ENCODE peak calls at places on chromosomes 4 and X, in five cellular contexts. One of them, this sample, is unnamed. For H3K27me3, the result is how much of the 10 kb centered on the place peaks cover.

GRCh38 chrX:10636337-10636736 is 16.0 kb upstream of the MID1 start:
- DNase-seq in suprapubic skin: no peak
- DNase-seq in astrocyte: no peak
- DNase-seq in cardiac muscle cell: peak
- DNase-seq in tibial nerve: peak
- DNase-seq in this sample: no peak

GRCh38 chrX:38163193-38163592 is 57.5 kb downstream of the SRPX start:
- DNase-seq in astrocyte: no peak
- DNase-seq in cardiac muscle cell: no peak
- DNase-seq in suprapubic skin: no peak
- DNase-seq in tibial nerve: no peak
- DNase-seq in this sample: no peak

GRCh38 chr4:121696140-121696640 is 590 bp downstream of the ANXA5 start:
- DNase-seq in astrocyte: peak
- DNase-seq in cardiac muscle cell: peak
- DNase-seq in suprapubic skin: peak
- DNase-seq in tibial nerve: peak
- DNase-seq in this sample: no peak

GRCh38 chr4:66647468-66647867 is 897.8 kb downstream of the CENPC start:
- DNase-seq in suprapubic skin: no peak
- DNase-seq in tibial nerve: no peak
- DNase-seq in astrocyte: no peak
- DNase-seq in cardiac muscle cell: no peak
- DNase-seq in this sample: no peak

GRCh38 chr4:1234296-1234695 is 14.6 kb downstream of the CTBP1 start:
- DNase-seq in tibial nerve: no peak
- DNase-seq in astrocyte: no peak
- DNase-seq in suprapubic skin: peak
- DNase-seq in cardiac muscle cell: no peak
- DNase-seq in this sample: no peak

GRCh38 chr4:147160908-147161513 is 215.3 kb upstream of the TTC29 start:
- DNase-seq in suprapubic skin: no peak
- DNase-seq in tibial nerve: peak
- DNase-seq in cardiac muscle cell: peak
- DNase-seq in astrocyte: peak
- DNase-seq in this sample: no peak

GRCh38 chrX:153878969-153879653 is 6.9 kb downstream of the L1CAM start:
- DNase-seq in suprapubic skin: no peak
- DNase-seq in astrocyte: no peak
- DNase-seq in cardiac muscle cell: peak
- DNase-seq in tibial nerve: no peak
- DNase-seq in this sample: no peak

GRCh38 chrX:18534949-18535348 is 109.5 kb downstream of the CDKL5 start:
- DNase-seq in tibial nerve: no peak
- DNase-seq in cardiac muscle cell: no peak
- DNase-seq in astrocyte: no peak
- DNase-seq in suprapubic skin: no peak
- DNase-seq in this sample: no peak

GRCh38 chrX:7083468-7084396 is 63.8 kb upstream of the STS start:
- DNase-seq in cardiac muscle cell: no peak
- DNase-seq in astrocyte: peak
- DNase-seq in suprapubic skin: no peak
- DNase-seq in tibial nerve: no peak
- DNase-seq in this sample: no peak

GRCh38 chr4:47032405-47033106 is 1.2 kb downstream of the GABRB1 start:
- DNase-seq in cardiac muscle cell: peak
- DNase-seq in tibial nerve: no peak
- DNase-seq in astrocyte: peak
- DNase-seq in suprapubic skin: peak
- DNase-seq in this sample: no peak

GRCh38 chrX:11438767-11439166 is 145.6 kb downstream of the AMELX start:
- DNase-seq in cardiac muscle cell: no peak
- DNase-seq in astrocyte: peak
- DNase-seq in suprapubic skin: no peak
- DNase-seq in tibial nerve: no peak
- DNase-seq in this sample: no peak

GRCh38 chr4:104488151-104488550 is 6.5 kb downstream of the CXXC4 start:
- DNase-seq in astrocyte: no peak
- DNase-seq in suprapubic skin: no peak
- DNase-seq in cardiac muscle cell: peak
- DNase-seq in tibial nerve: no peak
- DNase-seq in this sample: no peak

GRCh38 chrX:2967998-2968909 is 38.1 kb upstream of the ARSH start:
- DNase-seq in cardiac muscle cell: no peak
- DNase-seq in suprapubic skin: peak
- DNase-seq in astrocyte: peak
- DNase-seq in tibial nerve: no peak
- DNase-seq in this sample: no peak

GRCh38 chr4:147368948-147369347 is 111.9 kb upstream of the EDNRA start:
- DNase-seq in cardiac muscle cell: no peak
- DNase-seq in astrocyte: peak
- DNase-seq in tibial nerve: no peak
- DNase-seq in suprapubic skin: no peak
- DNase-seq in this sample: no peak

GRCh38 chr4:4595252-4595651 is 53.4 kb upstream of the STX18 start:
- DNase-seq in cardiac muscle cell: no peak
- DNase-seq in astrocyte: no peak
- DNase-seq in tibial nerve: no peak
- DNase-seq in suprapubic skin: no peak
- DNase-seq in this sample: no peak

GRCh38 chrX:123477673-123478072 is 255.2 kb downstream of the THOC2 start:
- DNase-seq in suprapubic skin: no peak
- DNase-seq in cardiac muscle cell: no peak
- DNase-seq in tibial nerve: no peak
- DNase-seq in astrocyte: no peak
- DNase-seq in this sample: no peak

GRCh38 chr4:105951198-105951597 is 55.9 kb downstream of the NPNT start:
- DNase-seq in tibial nerve: no peak
- DNase-seq in astrocyte: peak
- DNase-seq in cardiac muscle cell: no peak
- DNase-seq in suprapubic skin: no peak
- DNase-seq in this sample: no peak

GRCh38 chrX:71622347-71623104 is 4.2 kb upstream of the CXCR3 start:
- DNase-seq in tibial nerve: peak
- DNase-seq in astrocyte: peak
- DNase-seq in suprapubic skin: peak
- DNase-seq in cardiac muscle cell: peak
- DNase-seq in this sample: no peak

GRCh38 chrX:23066588-23067281 is 67.0 kb downstream of the DDX53 start:
- DNase-seq in suprapubic skin: no peak
- DNase-seq in tibial nerve: no peak
- DNase-seq in cardiac muscle cell: no peak
- DNase-seq in astrocyte: no peak
- DNase-seq in this sample: no peak

GRCh38 chrX:10233173-10233572 is 76.4 kb downstream of the CLCN4 start:
- DNase-seq in astrocyte: no peak
- DNase-seq in cardiac muscle cell: no peak
- DNase-seq in tibial nerve: no peak
- DNase-seq in suprapubic skin: no peak
- DNase-seq in this sample: no peak

GRCh38 chr4:8114456-8115202 is 44.0 kb downstream of the ABLIM2 start:
- DNase-seq in suprapubic skin: no peak
- DNase-seq in cardiac muscle cell: no peak
- DNase-seq in tibial nerve: no peak
- DNase-seq in astrocyte: no peak
- DNase-seq in this sample: no peak
- H3K27ac ChIP-seq in suprapubic skin: no peak
- H3K27ac ChIP-seq in cardiac muscle cell: no peak
- H3K27ac ChIP-seq in tibial nerve: no peak
- H3K27ac ChIP-seq in astrocyte: no peak
- H3K27ac ChIP-seq in this sample: no peak

GRCh38 chr4:3229328-3229727 is 19.6 kb upstream of the MSANTD1 start:
- DNase-seq in astrocyte: no peak
- DNase-seq in cardiac muscle cell: no peak
- DNase-seq in tibial nerve: no peak
- DNase-seq in suprapubic skin: no peak
- DNase-seq in this sample: no peak

GRCh38 chr4:3226944-3227343 is 22.0 kb upstream of the MSANTD1 start:
- DNase-seq in tibial nerve: no peak
- DNase-seq in astrocyte: no peak
- DNase-seq in suprapubic skin: no peak
- DNase-seq in cardiac muscle cell: no peak
- DNase-seq in this sample: no peak

GRCh38 chr4:3228881-3229280 is 20.1 kb upstream of the MSANTD1 start:
- DNase-seq in tibial nerve: no peak
- DNase-seq in cardiac muscle cell: no peak
- DNase-seq in suprapubic skin: no peak
- DNase-seq in astrocyte: no peak
- DNase-seq in this sample: no peak

GRCh38 chr4:3226467-3226866 is 22.5 kb upstream of the MSANTD1 start:
- DNase-seq in cardiac muscle cell: no peak
- DNase-seq in suprapubic skin: no peak
- DNase-seq in tibial nerve: no peak
- DNase-seq in astrocyte: no peak
- DNase-seq in this sample: no peak

DNA sequence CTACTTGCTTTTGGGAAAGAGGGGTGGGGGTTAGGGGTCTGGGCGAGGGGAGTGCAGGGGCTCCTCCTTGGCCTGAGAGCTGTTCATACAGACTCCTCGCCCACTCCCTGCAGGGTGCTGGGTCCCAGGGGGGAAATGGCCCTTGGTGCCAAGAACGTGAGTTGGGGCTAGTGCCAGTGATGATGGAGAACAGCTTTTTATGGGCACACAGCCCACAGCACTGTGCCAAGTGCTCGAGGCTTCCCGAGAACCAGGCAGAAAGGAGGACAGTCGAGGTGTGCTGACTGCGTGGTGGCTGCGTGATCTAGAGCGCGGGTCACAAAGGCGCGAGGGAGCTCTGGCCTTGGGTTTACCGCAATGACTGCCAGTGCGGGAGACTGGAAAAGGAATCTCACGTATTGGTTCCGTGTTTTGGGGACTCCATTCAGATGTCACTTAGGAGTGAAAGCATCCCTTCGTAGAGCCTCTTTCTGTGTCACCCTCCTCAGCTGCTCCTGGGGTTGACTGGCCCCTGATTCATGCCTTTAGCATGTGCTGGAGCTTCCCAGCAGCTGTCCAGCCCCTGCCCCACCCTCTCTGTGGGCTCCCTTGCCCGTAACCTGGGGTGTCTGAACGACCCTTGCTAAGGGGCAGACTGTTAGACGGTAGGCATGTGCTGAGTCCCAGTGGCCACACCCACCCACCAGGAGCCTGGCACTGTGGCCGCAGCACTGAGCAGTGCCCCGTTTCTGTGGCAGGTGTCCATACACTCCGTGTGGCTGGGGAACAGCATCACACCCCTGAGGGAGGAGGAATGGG is 20.9 kb upstream of the MSANTD1 start:
- DNase-seq in suprapubic skin: no peak
- DNase-seq in astrocyte: no peak
- DNase-seq in tibial nerve: no peak
- DNase-seq in cardiac muscle cell: no peak
- DNase-seq in this sample: no peak
- H3K4me3 ChIP-seq in suprapubic skin: no peak
- H3K4me3 ChIP-seq in astrocyte: no peak
- H3K4me3 ChIP-seq in tibial nerve: no peak
- H3K4me3 ChIP-seq in cardiac muscle cell: no peak
- H3K4me3 ChIP-seq in this sample: no peak

DNA sequence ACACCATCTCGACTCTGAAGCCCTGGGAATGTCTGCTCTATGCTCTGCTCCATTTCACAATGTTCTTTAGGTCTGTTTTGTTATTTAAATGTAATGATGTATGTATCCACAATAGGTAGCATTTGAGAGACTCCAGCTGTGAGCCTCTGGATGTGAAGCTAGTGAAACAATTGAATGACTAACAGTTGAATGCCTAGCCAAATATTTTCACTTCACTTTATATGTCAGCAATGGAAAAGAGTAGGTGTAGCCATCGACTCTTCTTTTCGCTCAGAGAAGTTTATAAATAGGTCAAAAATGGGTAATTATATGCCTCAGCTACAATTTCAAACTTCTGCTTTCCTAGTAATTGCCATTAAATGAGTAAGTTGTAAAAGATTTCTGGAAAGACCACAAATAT is 228.1 kb downstream of the PALLD start:
- DNase-seq in cardiac muscle cell: no peak
- DNase-seq in suprapubic skin: no peak
- DNase-seq in tibial nerve: no peak
- DNase-seq in astrocyte: peak
- DNase-seq in this sample: no peak
- H3K27me3 ChIP-seq in cardiac muscle cell: under half
- H3K27me3 ChIP-seq in suprapubic skin: under half
- H3K27me3 ChIP-seq in tibial nerve: under half
- H3K27me3 ChIP-seq in astrocyte: under half
- H3K27me3 ChIP-seq in this sample: under half

GRCh38 chrX:68865300-68865699 is 36.5 kb downstream of the EFNB1 start:
- DNase-seq in suprapubic skin: no peak
- DNase-seq in tibial nerve: no peak
- DNase-seq in astrocyte: no peak
- DNase-seq in cardiac muscle cell: no peak
- DNase-seq in this sample: no peak
- H3K27ac ChIP-seq in suprapubic skin: no peak
- H3K27ac ChIP-seq in tibial nerve: no peak
- H3K27ac ChIP-seq in astrocyte: no peak
- H3K27ac ChIP-seq in cardiac muscle cell: no peak
- H3K27ac ChIP-seq in this sample: no peak

GRCh38 chr4:145502809-145503208 is 21.2 kb downstream of the SMAD1 start:
- DNase-seq in astrocyte: no peak
- DNase-seq in suprapubic skin: no peak
- DNase-seq in tibial nerve: no peak
- DNase-seq in cardiac muscle cell: no peak
- DNase-seq in this sample: no peak

GRCh38 chr4:145505945-145506344 is 24.3 kb downstream of the SMAD1 start:
- DNase-seq in suprapubic skin: no peak
- DNase-seq in cardiac muscle cell: no peak
- DNase-seq in astrocyte: no peak
- DNase-seq in tibial nerve: no peak
- DNase-seq in this sample: no peak

GRCh38 chr4:145503486-145504072 is 21.9 kb downstream of the SMAD1 start:
- DNase-seq in astrocyte: no peak
- DNase-seq in tibial nerve: no peak
- DNase-seq in suprapubic skin: no peak
- DNase-seq in cardiac muscle cell: no peak
- DNase-seq in this sample: no peak

GRCh38 chr4:145511913-145512522 is 30.4 kb downstream of the SMAD1 start:
- DNase-seq in cardiac muscle cell: no peak
- DNase-seq in tibial nerve: no peak
- DNase-seq in suprapubic skin: no peak
- DNase-seq in astrocyte: peak
- DNase-seq in this sample: no peak

GRCh38 chr4:145507636-145508035 is 26.0 kb downstream of the SMAD1 start:
- DNase-seq in tibial nerve: no peak
- DNase-seq in cardiac muscle cell: no peak
- DNase-seq in astrocyte: peak
- DNase-seq in suprapubic skin: no peak
- DNase-seq in this sample: no peak
- H3K4me3 ChIP-seq in tibial nerve: no peak
- H3K4me3 ChIP-seq in cardiac muscle cell: no peak
- H3K4me3 ChIP-seq in astrocyte: no peak
- H3K4me3 ChIP-seq in suprapubic skin: no peak
- H3K4me3 ChIP-seq in this sample: no peak